ENCODE peak calls at places on chromosomes 6 and 20, in seven cellular contexts. U, T, Z, B, W, J and H are unnamed samples.

GRCh38 chr20:35972445-35972844 is 4.1 kb downstream of the CNBD2 start:
- DNase-seq in U (no peak), T (peak; percentile 46), Z (no peak), B (no peak), W (no peak), J (no peak), H (no peak)

GRCh38 chr20:10998476-10998875 is 324.7 kb upstream of the JAG1 start:
- DNase-seq in U (no peak), T (no peak), Z (no peak), B (no peak), W (no peak), J (no peak), H (no peak)

GRCh38 chr20:9442858-9443257 is 71.5 kb upstream of the LAMP5 start:
- DNase-seq in U (no peak), T (no peak), Z (no peak), B (no peak), W (no peak), J (no peak), H (no peak)

GRCh38 chr20:53571555-53572286 is 21.9 kb downstream of the ZNF217 start:
- DNase-seq in U (no peak), T (no peak), Z (no peak), B (no peak), W (no peak), J (no peak), H (no peak)

GRCh38 chr20:8766868-8767390 is 302.0 kb upstream of the PLCB4 start:
- DNase-seq in U (no peak), T (no peak), Z (no peak), B (peak; percentile 60), W (no peak), J (no peak), H (no peak)

GRCh38 chr6:160088069-160088773 is 33.4 kb upstream of the SLC22A1 start:
- DNase-seq in U (peak; percentile 84), T (peak; percentile 85), Z (no peak), B (peak; percentile 54), W (peak; percentile 66), J (peak; percentile 88), H (peak; percentile 76)

GRCh38 chr6:26122402-26122792 is 35.2 kb downstream of the HFE start:
- DNase-seq in U (no peak), T (no peak), Z (no peak), B (no peak), W (no peak), J (no peak), H (no peak)

GRCh38 chr20:31758991-31759390 is 19.9 kb downstream of the TPX2 start:
- DNase-seq in U (no peak), T (no peak), Z (no peak), B (no peak), W (no peak), J (no peak), H (no peak)

GRCh38 chr6:100484474-100484873 is 19.8 kb upstream of the SIM1 start:
- DNase-seq in U (no peak), T (no peak), Z (no peak), B (peak; percentile 62), W (no peak), J (no peak), H (no peak)

GRCh38 chr6:52230685-52231084 is 13.6 kb downstream of the IL17F start:
- DNase-seq in U (no peak), T (no peak), Z (no peak), B (no peak), W (no peak), J (no peak), H (no peak)

GRCh38 chr6:101226677-101227135 is 166.8 kb upstream of the GRIK2 start:
- DNase-seq in U (no peak), T (peak; percentile 31), Z (peak; percentile 4), B (no peak), W (no peak), J (peak; percentile 33), H (no peak)

GRCh38 chr20:12217382-12217781 is 299.7 kb downstream of the BTBD3 start:
- DNase-seq in U (no peak), T (no peak), Z (no peak), B (no peak), W (no peak), J (no peak), H (no peak)

GRCh38 chr20:43736588-43737091 is 9.8 kb upstream of the GTSF1L start:
- DNase-seq in U (no peak), T (no peak), Z (no peak), B (no peak), W (no peak), J (peak; percentile 71), H (no peak)

GRCh38 chr6:71537717-71538116 is 249.1 kb downstream of the OGFRL1 start:
- DNase-seq in U (no peak), T (no peak), Z (no peak), B (no peak), W (no peak), J (no peak), H (no peak)

GRCh38 chr20:60095456-60095855 is 137.2 kb downstream of the CDH26 start:
- DNase-seq in U (peak; percentile 31), T (no peak), Z (no peak), B (no peak), W (no peak), J (no peak), H (no peak)

GRCh38 chr6:14079971-14080370 is 37.6 kb upstream of the CD83 start:
- DNase-seq in U (no peak), T (no peak), Z (no peak), B (no peak), W (no peak), J (no peak), H (no peak)

GRCh38 chr20:38870733-38871559 is 55.3 kb upstream of the FAM83D start:
- DNase-seq in U (no peak), T (no peak), Z (no peak), B (no peak), W (no peak), J (no peak), H (no peak)

GRCh38 chr6:31621991-31622390 is 1.5 kb downstream of the PRRC2A start:
- DNase-seq in U (no peak), T (peak; percentile 46), Z (no peak), B (no peak), W (no peak), J (peak; percentile 36), H (no peak)

GRCh38 chr6:31621320-31621939 is 915 bp downstream of the PRRC2A start:
- DNase-seq in U (no peak), T (no peak), Z (no peak), B (no peak), W (no peak), J (no peak), H (no peak)

GRCh38 chr6:31620586-31621319 is at the start of gene PRRC2A:
- DNase-seq in U (peak; percentile 98), T (no peak), Z (peak; percentile 76), B (no peak), W (no peak), J (peak; percentile 99), H (peak; percentile 13)

GRCh38 chr6:31622678-31623077 is 2.2 kb downstream of the PRRC2A start:
- DNase-seq in U (no peak), T (no peak), Z (peak; percentile 62), B (no peak), W (no peak), J (peak; percentile 32), H (no peak)

GRCh38 chr6:31619805-31620585 is 520 bp upstream of the PRRC2A start:
- DNase-seq in U (peak; percentile 96), T (peak; percentile 100), Z (peak; percentile 99), B (peak; percentile 99), W (peak; percentile 99), J (peak; percentile 89), H (peak; percentile 98)
- H3K4me3 ChIP-seq in U (peak overlapping the region; percentile 100), T (peak overlapping the region; percentile 77), Z (peak overlapping the region; percentile 49), B (peak overlapping the region; percentile 84), W (peak overlapping the region; percentile 93), J (peak overlapping the region; percentile 77), H (peak overlapping the region; percentile 82)

DNA sequence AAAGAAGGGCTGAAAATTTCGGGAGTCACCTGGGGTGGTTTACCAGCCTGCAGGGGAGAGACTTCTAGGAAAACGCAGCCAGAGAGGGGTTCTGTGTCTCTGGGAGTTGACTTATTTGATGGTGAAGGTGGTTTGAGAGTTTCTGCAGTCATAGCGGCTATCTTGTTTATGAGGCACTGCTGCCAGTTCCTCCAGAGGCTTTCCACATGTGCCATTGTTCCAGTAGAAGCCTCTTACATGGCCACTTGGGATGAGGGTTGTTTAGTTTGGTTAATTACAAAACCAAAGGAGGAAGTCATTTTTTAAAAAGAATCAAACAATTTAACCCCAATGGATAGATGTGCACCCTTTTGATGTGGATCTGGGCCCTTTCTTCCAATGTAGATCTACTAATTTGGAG is 97.8 kb downstream of the TCP11 start:
- DNase-seq in U (no peak), T (no peak), Z (peak; percentile 34), B (no peak), W (no peak), J (no peak), H (no peak)
- H3K4me3 ChIP-seq in U (no peak overlapping the region), T (no peak overlapping the region), Z (no peak overlapping the region), B (no peak overlapping the region), W (no peak overlapping the region), J (no peak overlapping the region), H (no peak overlapping the region)

GRCh38 chr6:47334334-47334733 is 24.6 kb upstream of the TNFRSF21 start:
- DNase-seq in U (no peak), T (no peak), Z (no peak), B (no peak), W (no peak), J (no peak), H (no peak)

GRCh38 chr6:47337519-47337918 is 27.8 kb upstream of the TNFRSF21 start:
- DNase-seq in U (no peak), T (no peak), Z (no peak), B (no peak), W (no peak), J (no peak), H (no peak)

GRCh38 chr6:47336334-47336733 is 26.6 kb upstream of the TNFRSF21 start:
- DNase-seq in U (no peak), T (no peak), Z (no peak), B (no peak), W (no peak), J (no peak), H (no peak)

DNA sequence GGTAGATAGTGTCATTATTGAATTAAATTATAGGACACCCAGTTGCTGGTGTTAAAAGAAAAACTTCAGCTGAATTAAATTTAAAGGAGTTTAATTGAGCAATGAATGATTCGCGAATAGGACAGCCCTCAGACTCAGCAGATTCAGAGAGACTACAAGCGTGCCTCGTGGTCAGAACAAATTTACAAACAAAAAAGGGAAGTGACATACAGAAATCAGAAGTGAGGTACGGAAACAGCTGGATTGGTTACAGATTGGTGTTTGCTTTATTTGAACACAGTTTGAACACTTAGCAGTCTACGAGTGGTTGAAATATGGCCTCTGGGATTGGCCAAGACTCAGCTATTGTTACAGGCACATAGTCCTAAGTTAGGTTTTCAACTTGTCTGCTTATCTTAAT is 25.8 kb upstream of the TNFRSF21 start:
- DNase-seq in U (peak; percentile 10), T (no peak), Z (peak; percentile 59), B (no peak), W (no peak), J (no peak), H (no peak)
- H3K4me3 ChIP-seq in U (no peak overlapping the region), T (no peak overlapping the region), Z (no peak overlapping the region), B (no peak overlapping the region), W (no peak overlapping the region), J (no peak overlapping the region), H (no peak overlapping the region)

GRCh38 chr6:36597775-36598174 is 3.6 kb downstream of the SRSF3 start:
- DNase-seq in U (no peak), T (no peak), Z (no peak), B (no peak), W (peak; percentile 18), J (no peak), H (no peak)
- H3K4me3 ChIP-seq in U (peak overlapping the region; percentile 90), T (peak overlapping the region; percentile 100), Z (no peak overlapping the region), B (peak overlapping the region; percentile 80), W (peak overlapping the region; percentile 84), J (peak overlapping the region; percentile 94), H (peak overlapping the region; percentile 74)

GRCh38 chr20:4013041-4013440 is 2.3 kb downstream of the RNF24 start:
- DNase-seq in U (no peak), T (no peak), Z (no peak), B (no peak), W (no peak), J (no peak), H (no peak)
- H3K4me3 ChIP-seq in U (no peak overlapping the region), T (no peak overlapping the region), Z (peak overlapping the region; percentile 97), B (no peak overlapping the region), W (no peak overlapping the region), J (no peak overlapping the region), H (peak overlapping the region; percentile 2)